ENCODE peak calls at places on chromosomes 4 and X, in four cellular contexts. K, A, I and H are unnamed samples.

GRCh38 chrX:410296-410695 is 23.6 kb upstream of the PPP2R3B start:
- DNase-seq in I (no peak), A (no peak), K (no peak), H (peak; percentile 8)

GRCh38 chr4:134024251-134024650 is 177.3 kb downstream of the PABPC4L start:
- DNase-seq in A (peak; percentile 43), K (peak; percentile 64), I (no peak), H (no peak)

GRCh38 chr4:6343950-6344408 is 74.3 kb downstream of the WFS1 start:
- DNase-seq in K (peak; percentile 73), I (peak; percentile 18), A (no peak), H (no peak)

GRCh38 chr4:53671757-53672156 is 80.5 kb upstream of the LNX1 start:
- DNase-seq in A (no peak), I (no peak), K (no peak), H (no peak)

GRCh38 chr4:2930821-2931764 is 32.1 kb downstream of the NOP14 start:
- DNase-seq in I (peak; percentile 88), A (no peak), K (no peak), H (no peak)

GRCh38 chr4:61468091-61468720 is 268.1 kb downstream of the ADGRL3 start:
- DNase-seq in K (peak; percentile 94), I (no peak), A (no peak), H (no peak)

GRCh38 chrX:40474205-40474626 is 106.6 kb upstream of the ATP6AP2 start:
- DNase-seq in A (peak; percentile 91), I (peak; percentile 54), K (peak; percentile 58), H (no peak)

GRCh38 chrX:154049209-154050112 is 29.8 kb upstream of the IRAK1 start:
- DNase-seq in A (no peak), K (no peak), I (no peak), H (no peak)

GRCh38 chr4:2058264-2059033 is 678 bp upstream of the NAT8L start:
- DNase-seq in K (no peak), I (peak; percentile 42), A (no peak), H (no peak)

GRCh38 chr4:22463179-22463578 is 52.7 kb downstream of the ADGRA3 start:
- DNase-seq in K (no peak), A (no peak), I (no peak), H (no peak)

GRCh38 chr4:2060578-2061207 is 1.6 kb downstream of the NAT8L start:
- DNase-seq in A (no peak), I (peak; percentile 27), K (peak; percentile 31), H (peak; percentile 32)

GRCh38 chrX:98448524-98448923 is 1564.8 kb downstream of the RPA4 start:
- DNase-seq in K (no peak), I (no peak), A (no peak), H (no peak)

GRCh38 chr4:4356106-4357041 is 30.5 kb upstream of the NSG1 start:
- DNase-seq in K (no peak), A (peak; percentile 18), I (no peak), H (no peak)

GRCh38 chrX:119617511-119618164 is 11.4 kb upstream of the NKRF start:
- DNase-seq in K (no peak), A (peak; percentile 40), I (no peak), H (no peak)

GRCh38 chrX:1502241-1502640 is 34.7 kb downstream of the P2RY8 start:
- DNase-seq in A (no peak), I (no peak), K (no peak), H (peak; percentile 52)

GRCh38 chr4:89164400-89164799 is 53.1 kb downstream of the TIGD2 start:
- DNase-seq in A (no peak), K (no peak), I (no peak), H (no peak)

GRCh38 chr4:158578476-158578875 is 56.8 kb downstream of the RXFP1 start:
- DNase-seq in K (peak; percentile 62), A (peak; percentile 35), I (no peak), H (no peak)
- TF ChIP-seq CTCF in K (peak; percentile 59), A (peak; percentile 49), I (peak; percentile 29), H (peak; percentile 20)

DNA sequence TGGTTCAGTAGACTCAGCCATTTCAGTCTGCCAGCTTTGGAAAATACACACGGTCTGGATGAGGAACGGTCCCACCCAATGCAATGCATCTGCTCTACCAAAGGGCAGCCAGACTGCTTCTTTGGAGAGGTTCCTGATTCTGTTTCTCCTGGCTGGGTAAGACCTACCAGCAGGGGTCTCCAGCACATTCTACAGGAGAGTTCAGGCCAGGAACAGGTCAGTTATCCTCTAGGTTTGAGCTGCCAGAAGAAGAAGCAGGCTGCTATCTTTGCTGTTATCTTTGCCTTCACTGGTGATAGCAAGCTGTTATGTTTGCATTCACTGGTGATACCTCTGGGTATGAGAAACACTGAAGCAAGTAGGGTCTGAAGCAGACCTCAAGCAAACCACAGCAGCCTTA is 45.5 kb upstream of the PBDC1 start:
- DNase-seq in I (no peak), K (no peak), A (no peak), H (no peak)
- TF ChIP-seq CTCF in I (peak; percentile 24), K (no peak), A (no peak), H (no peak)

DNA sequence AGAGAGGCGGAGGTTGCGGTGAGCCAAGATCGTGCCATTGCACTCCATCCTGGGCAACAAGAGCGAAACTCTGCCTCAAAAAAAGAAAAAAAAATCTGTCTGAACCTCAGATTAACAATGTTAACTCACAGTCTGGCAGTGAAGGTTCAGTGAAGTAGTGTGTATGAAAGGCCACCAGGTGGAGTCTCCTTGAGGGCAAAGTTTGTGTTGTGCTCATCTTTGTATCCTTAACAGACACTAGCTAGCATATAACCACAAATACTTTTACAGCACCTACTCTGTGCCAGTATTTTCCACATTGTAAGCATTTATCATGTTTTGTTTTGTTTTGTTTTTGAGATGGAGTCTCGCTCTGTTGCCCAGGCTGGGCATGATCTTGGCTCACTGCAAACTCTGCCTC is 46.0 kb upstream of the MGST2 start:
- DNase-seq in A (peak; percentile 59), K (peak; percentile 62), I (no peak), H (no peak)
- TF ChIP-seq CTCF in A (peak; percentile 57), K (peak; percentile 69), I (peak; percentile 32), H (peak; percentile 65)

GRCh38 chr4:184463158-184463557 is 11.2 kb downstream of the IRF2 start:
- DNase-seq in I (no peak), A (no peak), K (no peak), H (no peak)

GRCh38 chr4:184459413-184459812 is 14.9 kb downstream of the IRF2 start:
- DNase-seq in I (no peak), A (no peak), K (peak; percentile 47), H (no peak)

GRCh38 chr4:184461711-184462110 is 12.6 kb downstream of the IRF2 start:
- DNase-seq in A (no peak), I (no peak), K (no peak), H (no peak)

GRCh38 chr4:184462724-184463123 is 11.6 kb downstream of the IRF2 start:
- DNase-seq in K (no peak), A (no peak), I (no peak), H (no peak)

GRCh38 chr4:184460495-184461285 is 13.7 kb downstream of the IRF2 start:
- DNase-seq in I (no peak), K (no peak), A (no peak), H (no peak)
- TF ChIP-seq CTCF in I (no peak), K (no peak), A (no peak), H (no peak)

DNA sequence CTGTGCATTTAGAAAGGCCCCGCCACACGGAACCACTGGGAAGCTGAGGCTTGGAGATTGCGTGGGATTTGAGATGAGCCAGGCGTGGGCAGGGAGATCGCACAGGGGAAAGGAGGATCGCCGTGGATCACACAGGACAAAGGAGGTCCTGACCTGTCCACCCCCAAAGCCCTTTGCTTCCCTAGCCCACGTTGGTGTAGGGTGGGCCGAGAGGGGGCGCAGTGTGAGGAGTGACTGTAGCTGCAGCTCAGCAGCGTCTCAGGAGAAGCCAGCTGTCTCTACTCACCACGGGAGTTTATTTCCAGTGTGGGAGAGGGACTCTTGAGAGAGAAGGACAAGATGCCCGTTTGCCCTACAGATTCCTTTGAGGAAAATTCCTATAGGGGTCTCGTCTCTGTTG is 62.1 kb downstream of the TBL1X start:
- DNase-seq in A (no peak), K (no peak), I (no peak), H (no peak)
- TF ChIP-seq CTCF in A (no peak), K (no peak), I (no peak), H (no peak)

GRCh38 chr4:15015170-15015569 is 12.9 kb downstream of the CPEB2 start:
- DNase-seq in K (no peak), A (no peak), I (no peak), H (no peak)

GRCh38 chr4:15012017-15012788 is 9.9 kb downstream of the CPEB2 start:
- DNase-seq in A (no peak), I (no peak), K (no peak), H (no peak)

GRCh38 chr4:15010038-15010585 is 7.8 kb downstream of the CPEB2 start:
- DNase-seq in K (no peak), I (no peak), A (no peak), H (no peak)

GRCh38 chr4:15011166-15011565 is 8.9 kb downstream of the CPEB2 start:
- DNase-seq in I (no peak), K (no peak), A (no peak), H (no peak)

GRCh38 chr4:15013585-15013984 is 11.3 kb downstream of the CPEB2 start:
- DNase-seq in K (no peak), I (no peak), A (no peak), H (no peak)
- TF ChIP-seq CTCF in K (no peak), I (no peak), A (no peak), H (no peak)

DNA sequence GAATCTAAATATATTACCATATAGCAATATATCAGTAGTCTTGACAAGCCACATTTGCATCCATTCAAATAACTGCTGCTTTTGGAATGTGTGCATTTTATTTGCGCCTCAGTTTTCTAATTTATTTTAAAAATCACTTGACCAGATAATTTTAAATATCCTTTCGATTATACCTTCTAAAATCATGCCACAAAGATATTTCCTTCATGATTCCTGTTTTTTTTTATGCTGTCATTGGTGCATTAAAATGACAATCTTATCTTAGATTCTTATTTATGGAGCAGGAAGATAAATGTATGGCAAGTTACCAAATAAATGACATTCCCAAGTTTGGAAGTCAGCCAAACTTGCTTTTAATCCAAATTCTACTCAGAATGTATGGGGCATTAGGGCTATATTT is 232.1 kb upstream of the NEIL3 start:
- DNase-seq in K (no peak), I (no peak), A (no peak), H (no peak)
- TF ChIP-seq CTCF in K (no peak), I (no peak), A (no peak), H (no peak)

GRCh38 chr4:101071241-101071640 is 276.1 kb downstream of the PPP3CA start:
- DNase-seq in A (no peak), I (no peak), K (no peak), H (no peak)

GRCh38 chr4:101075536-101075935 is 271.8 kb downstream of the PPP3CA start:
- DNase-seq in A (no peak), I (no peak), K (no peak), H (no peak)

GRCh38 chr4:101074326-101074725 is 273.0 kb downstream of the PPP3CA start:
- DNase-seq in K (no peak), I (no peak), A (no peak), H (no peak)

GRCh38 chr4:101078950-101079349 is 268.4 kb downstream of the PPP3CA start:
- DNase-seq in I (no peak), K (no peak), A (no peak), H (no peak)

DNA sequence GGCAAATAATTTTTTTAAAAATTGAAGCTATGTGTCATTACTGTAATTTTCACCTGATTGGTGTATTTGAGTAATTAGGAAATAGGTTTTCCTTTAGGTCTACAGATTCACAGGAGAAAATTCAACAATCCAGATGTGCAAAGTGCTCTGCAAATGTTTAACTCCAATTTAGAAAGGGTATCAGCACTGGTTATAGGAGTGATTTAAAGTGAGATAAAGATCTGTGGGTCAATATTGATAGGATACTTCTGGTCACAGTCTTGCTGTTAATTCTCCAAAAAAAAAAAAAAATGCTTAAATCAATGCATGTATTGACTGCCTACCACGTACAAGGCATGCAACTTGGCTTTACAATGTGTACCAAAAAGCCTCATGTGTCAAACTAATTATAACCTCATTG is 271.3 kb downstream of the PPP3CA start:
- DNase-seq in I (no peak), A (no peak), K (no peak), H (no peak)
- TF ChIP-seq CTCF in I (no peak), A (no peak), K (no peak), H (no peak)

GRCh38 chr4:57190651-57191481 is 80.7 kb upstream of the IGFBP7 start:
- DNase-seq in K (peak; percentile 38), I (no peak), A (peak; percentile 29), H (no peak)
- TF ChIP-seq CTCF in K (peak; percentile 58), I (peak; percentile 54), A (peak; percentile 60), H (peak; percentile 79)